ENCODE peak calls at places on chromosomes 2 and 18, in four cellular contexts. D is cardiac muscle cell, M is fibroblast of the aortic adventitia, I is PC-3. G is an unnamed sample.

GRCh38 chr2:161651547-161651946 is 27.3 kb downstream of the SLC4A10 start:
- DNase-seq in I (no peak), D (no peak), M (no peak), G (no peak)

GRCh38 chr2:38146302-38146916 is 70.5 kb upstream of the CYP1B1 start:
- DNase-seq in D (no peak), M (peak; percentile 95), I (peak; percentile 75), G (peak; percentile 93)

GRCh38 chr2:25123682-25124081 is 44.7 kb downstream of the POMC start:
- DNase-seq in D (no peak), M (no peak), I (no peak), G (no peak)

GRCh38 chr2:235086481-235087184 is 134.8 kb downstream of the SH3BP4 start:
- DNase-seq in M (no peak), I (no peak), D (no peak), G (no peak)

GRCh38 chr2:99975386-99975785 is 167.0 kb downstream of the AFF3 start:
- DNase-seq in I (peak; percentile 92), M (peak; percentile 53), D (no peak), G (peak; percentile 79)

GRCh38 chr2:238270606-238271005 is 17.8 kb downstream of the PER2 start:
- DNase-seq in M (no peak), D (no peak), I (no peak), G (no peak)

GRCh38 chr18:67875936-67876335 is 359.4 kb upstream of the DSEL start:
- DNase-seq in I (peak; percentile 77), M (no peak), D (no peak), G (no peak)

GRCh38 chr2:234483568-234484251 is 13.2 kb downstream of the ARL4C start:
- DNase-seq in D (no peak), I (no peak), M (no peak), G (peak; percentile 13)

GRCh38 chr2:137262600-137262999 is 497.3 kb downstream of the THSD7B start:
- DNase-seq in D (no peak), I (no peak), M (no peak), G (no peak)

GRCh38 chr18:22348521-22349316 is 69.0 kb downstream of the CTAGE1 start:
- DNase-seq in I (peak; percentile 77), D (peak; percentile 68), M (peak; percentile 89), G (peak; percentile 66)

GRCh38 chr2:183070942-183071844 is 7.4 kb upstream of the DUSP19 start:
- DNase-seq in I (no peak), D (peak; percentile 29), M (peak; percentile 41), G (peak; percentile 48)

GRCh38 chr2:209977386-209978239 is 24.8 kb upstream of the RPE start:
- DNase-seq in I (peak; percentile 68), D (peak; percentile 39), M (peak; percentile 67), G (peak; percentile 58)

GRCh38 chr18:75290737-75291358 is 80.3 kb downstream of the TSHZ1 start:
- DNase-seq in D (no peak), M (no peak), I (no peak), G (no peak)

GRCh38 chr2:60644942-60645341 is 91.5 kb upstream of the BCL11A start:
- DNase-seq in D (peak; percentile 36), M (no peak), I (no peak), G (no peak)

GRCh38 chr2:177264209-177264538 is 353 bp downstream of the NFE2L2 start:
- DNase-seq in I (peak; percentile 24), M (no peak), D (peak; percentile 62), G (peak; percentile 78)

G was measured in GM23248.